ENCODE peak calls at places on chromosomes 1 and 21, in four cellular contexts. I is K562, G is IMR-90, U is GM12878. R is an unnamed sample.

GRCh38 chr1:230568008-230568407 is 74.3 kb upstream of the COG2 start:
- DNase-seq in I (peak; percentile 24), G (peak; percentile 52), U (no peak), R (peak; percentile 14)

GRCh38 chr1:101653482-101653946 is 343.2 kb downstream of the OLFM3 start:
- DNase-seq in G (peak; percentile 1), U (no peak), I (no peak), R (peak; percentile 13)

GRCh38 chr1:242523968-242524570 is 428 bp downstream of the PLD5 start:
- DNase-seq in G (no peak), U (no peak), I (peak; percentile 4), R (peak; percentile 83)

GRCh38 chr1:194171596-194171995 is 985.2 kb upstream of the B3GALT2 start:
- DNase-seq in U (no peak), I (no peak), G (no peak), R (no peak)

GRCh38 chr1:205812271-205812877 is 624 bp downstream of the SLC41A1 start:
- DNase-seq in I (peak; percentile 49), U (no peak), G (peak; percentile 13), R (no peak)

GRCh38 chr1:160781914-160782689 is 13.9 kb upstream of the LY9 start:
- DNase-seq in U (peak; percentile 88), G (no peak), I (no peak), R (no peak)

GRCh38 chr1:108645479-108646184 is 15.3 kb downstream of the HENMT1 start:
- DNase-seq in I (peak; percentile 45), U (no peak), G (no peak), R (no peak)

GRCh38 chr1:237759371-237759770 is 131.4 kb downstream of the ZP4 start:
- DNase-seq in I (no peak), U (no peak), G (no peak), R (no peak)

GRCh38 chr1:172320723-172321122 is 99.8 kb upstream of the C1orf105 start:
- DNase-seq in G (peak; percentile 64), I (no peak), U (no peak), R (no peak)

GRCh38 chr1:46289134-46289494 is 14.3 kb downstream of the LRRC41 start:
- DNase-seq in G (no peak), I (no peak), U (no peak), R (no peak)

GRCh38 chr1:229065613-229066012 is 205.3 kb upstream of the RAB4A start:
- DNase-seq in G (no peak), I (no peak), U (no peak), R (no peak)

GRCh38 chr1:182839209-182840065 is at the start of gene DHX9:
- DNase-seq in G (peak; percentile 85), I (peak; percentile 96), U (peak; percentile 60), R (peak; percentile 85)

GRCh38 chr1:3907031-3907534 is 7.0 kb upstream of the C1orf174 start:
- DNase-seq in U (no peak), G (no peak), I (peak; percentile 84), R (no peak)

GRCh38 chr1:24568475-24568874 is 12.6 kb downstream of the NCMAP start:
- DNase-seq in G (no peak), I (no peak), U (no peak), R (no peak)

GRCh38 chr1:74933500-74933899 is 200.5 kb downstream of the TYW3 start:
- DNase-seq in I (no peak), G (no peak), U (no peak), R (no peak)

GRCh38 chr1:6614019-6614952 is 755 bp downstream of the PHF13 start:
- DNase-seq in U (no peak), I (peak; percentile 91), G (peak; percentile 21), R (no peak)

GRCh38 chr1:202007703-202008489 is 2.5 kb upstream of the ELF3 start:
- DNase-seq in G (no peak), U (no peak), I (peak; percentile 82), R (no peak)

GRCh38 chr1:233240839-233241682 is 54.5 kb downstream of the PCNX2 start:
- DNase-seq in I (peak; percentile 57), U (no peak), G (peak; percentile 42), R (peak; percentile 47)

GRCh38 chr1:61337471-61337870 is 255.1 kb downstream of the NFIA start:
- DNase-seq in U (no peak), I (no peak), G (peak; percentile 7), R (no peak)

GRCh38 chr1:61338899-61339298 is 256.5 kb downstream of the NFIA start:
- DNase-seq in I (no peak), G (no peak), U (no peak), R (no peak)

GRCh38 chr1:61334718-61335589 is 252.6 kb downstream of the NFIA start:
- DNase-seq in U (no peak), G (no peak), I (no peak), R (no peak)

GRCh38 chr1:61337981-61338848 is 255.9 kb downstream of the NFIA start:
- DNase-seq in I (no peak), U (no peak), G (peak; percentile 75), R (peak; percentile 66)

DNA sequence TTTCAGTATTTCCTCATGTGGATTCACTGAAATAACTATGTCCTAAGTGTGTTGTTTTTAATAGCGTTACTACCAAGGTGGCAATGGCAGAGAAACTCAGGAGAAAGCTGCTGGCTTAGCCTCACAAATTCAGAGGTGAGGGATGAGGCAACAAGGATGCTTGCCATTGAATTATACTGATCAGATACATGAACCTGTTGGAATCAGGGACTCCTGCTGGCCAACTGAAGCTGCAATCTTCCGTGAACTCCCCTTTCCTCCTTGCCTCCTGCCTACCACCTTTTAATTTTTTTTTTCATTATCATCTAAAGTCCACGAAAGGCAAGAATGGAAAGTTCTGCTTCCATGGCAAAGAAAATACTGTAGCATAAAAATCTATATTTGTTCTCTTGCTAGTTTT is 254.7 kb downstream of the NFIA start:
- DNase-seq in U (no peak), I (no peak), G (no peak), R (peak; percentile 41)
- TF ChIP-seq USF2 in U (no peak), I (no peak), G (no peak), R (no peak)

GRCh38 chr1:226891846-226892533 is 21.6 kb downstream of the PSEN2 start:
- DNase-seq in I (no peak), U (no peak), G (peak; percentile 52), R (no peak)
- TF ChIP-seq ELK1 in I (no peak), U (no peak), G (no peak), R (no peak)

GRCh38 chr1:109866071-109866470 is 44.6 kb upstream of the CSF1 start:
- DNase-seq in I (no peak), U (no peak), G (no peak), R (no peak)
- TF ChIP-seq USF2 in I (no peak), U (no peak), G (no peak), R (no peak)

GRCh38 chr1:246320286-246320685 is 186.8 kb downstream of the SMYD3 start:
- DNase-seq in G (peak; percentile 13), I (no peak), U (no peak), R (no peak)
- TF ChIP-seq ELK1 in G (no peak), I (no peak), U (no peak), R (no peak)

DNA sequence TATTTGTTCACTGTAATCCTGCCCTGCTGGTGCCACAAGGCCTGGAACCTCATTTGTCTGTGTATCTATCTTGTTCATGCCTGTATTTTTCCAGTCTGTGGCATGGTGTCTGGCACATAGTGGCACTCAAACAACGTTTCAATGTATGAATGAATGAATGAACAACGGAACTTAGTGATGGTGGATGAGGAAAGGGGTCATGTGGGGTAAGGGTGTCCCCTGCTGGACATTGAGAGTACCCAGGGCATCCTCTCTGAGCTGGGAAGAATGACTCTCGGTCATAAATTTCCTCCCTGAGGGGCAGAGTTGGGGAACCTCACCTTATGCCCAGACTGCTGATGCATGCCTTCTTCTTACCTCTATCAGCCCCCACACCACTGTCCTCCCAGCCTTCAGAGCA is 18.9 kb upstream of the ZNF683 start:
- DNase-seq in U (no peak), I (peak; percentile 84), G (peak; percentile 59), R (peak; percentile 68)
- TF ChIP-seq USF2 in U (no peak), I (no peak), G (no peak), R (no peak)

GRCh38 chr1:225559902-225560301 is 93.0 kb downstream of the ENAH start:
- DNase-seq in U (no peak), I (no peak), G (no peak), R (no peak)

GRCh38 chr1:225567789-225568188 is 85.1 kb downstream of the ENAH start:
- DNase-seq in I (no peak), G (no peak), U (no peak), R (peak; percentile 39)

GRCh38 chr1:225561675-225562074 is 91.2 kb downstream of the ENAH start:
- DNase-seq in G (no peak), I (peak; percentile 9), U (no peak), R (no peak)

DNA sequence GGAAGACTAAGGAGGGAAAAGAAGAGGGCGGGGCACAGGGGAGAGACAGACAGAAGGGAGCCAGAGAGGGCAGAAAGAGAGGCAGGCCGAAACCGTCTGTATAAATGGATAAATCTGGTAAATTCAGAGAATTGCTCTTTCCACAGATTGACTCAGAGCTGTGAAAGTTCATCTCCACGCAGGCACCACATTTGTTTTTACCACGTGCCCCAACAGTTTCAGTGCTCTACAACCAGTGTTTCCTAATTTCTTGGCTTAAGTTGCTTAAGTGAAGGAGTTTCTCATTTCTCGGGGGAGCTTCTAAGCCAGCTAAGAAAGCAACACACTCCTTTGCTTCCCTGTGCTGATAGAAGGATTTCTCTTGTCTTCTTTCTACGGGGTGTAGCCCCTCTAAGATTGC is 87.1 kb downstream of the ENAH start:
- DNase-seq in I (no peak), G (no peak), U (no peak), R (no peak)
- TF ChIP-seq ELK1 in I (no peak), G (no peak), U (no peak), R (no peak)

GRCh38 chr21:36265431-36265830 is 54.6 kb upstream of the MORC3 start:
- DNase-seq in G (no peak), I (no peak), U (no peak), R (no peak)
- TF ChIP-seq USF2 in G (no peak), I (no peak), U (no peak), R (no peak)

GRCh38 chr1:8540266-8540926 is 222.5 kb downstream of the SLC45A1 start:
- DNase-seq in I (no peak), G (peak; percentile 87), U (no peak), R (no peak)
- TF ChIP-seq ELK1 in I (no peak), G (no peak), U (no peak), R (no peak)

GRCh38 chr21:40383951-40384350 is 463.0 kb downstream of the DSCAM start:
- DNase-seq in U (no peak), G (no peak), I (no peak), R (no peak)

GRCh38 chr21:40385883-40386282 is 461.1 kb downstream of the DSCAM start:
- DNase-seq in I (no peak), G (no peak), U (no peak), R (no peak)

GRCh38 chr21:40388046-40388445 is 458.9 kb downstream of the DSCAM start:
- DNase-seq in U (no peak), G (no peak), I (no peak), R (no peak)

GRCh38 chr21:40386981-40387380 is 460.0 kb downstream of the DSCAM start:
- DNase-seq in G (no peak), U (no peak), I (no peak), R (no peak)

GRCh38 chr21:40386301-40386911 is 460.6 kb downstream of the DSCAM start:
- DNase-seq in I (peak; percentile 36), G (no peak), U (no peak), R (peak; percentile 3)
- TF ChIP-seq USF2 in I (no peak), G (no peak), U (no peak), R (no peak)